ENCODE peak calls at places on chromosomes 2 and 18, in ten cellular contexts. I is stimulated activated CD8-positive, alpha-beta memory T cell treated with anti-CD3 and anti-CD28 coated beads, Interleukin-15, amount 100 ng/mL, for 24 hours; A is upper lobe of left lung; M is astrocyte of the spinal cord; H is NCI-H1092 treated with DMSO at 0.1 percent for 48 hours; N is body of pancreas; O is KG1; G is nephron progenitor cell; R is GM03348; T is IMR-90. Y is an unnamed sample.

GRCh38 chr2:173884403-173884802 is 80.8 kb downstream of the SP3 start:
- DNase-seq in I (no peak), A (no peak), M (peak; percentile 46), H (peak; percentile 4), N (peak; percentile 74), O (no peak), G (peak; percentile 24), R (peak; percentile 46), T (peak; percentile 32), Y (no peak)

GRCh38 chr2:227513113-227513512 is 41.2 kb downstream of the AGFG1 start:
- DNase-seq in I (no peak), A (no peak), M (no peak), H (no peak), N (no peak), O (no peak), G (no peak), R (no peak), T (peak; percentile 39), Y (no peak)

GRCh38 chr18:73164430-73164829 is 296.6 kb upstream of the NETO1 start:
- DNase-seq in I (no peak), A (no peak), M (no peak), H (no peak), N (no peak), O (no peak), G (no peak), R (no peak), T (no peak), Y (no peak)

GRCh38 chr2:100292022-100292580 is 30.2 kb downstream of the LONRF2 start:
- DNase-seq in I (no peak), A (no peak), M (peak; percentile 85), H (no peak), N (peak; percentile 49), O (no peak), G (no peak), R (peak; percentile 58), T (peak; percentile 96), Y (no peak)

GRCh38 chr2:209305746-209306196 is 118.1 kb upstream of the MAP2 start:
- DNase-seq in I (no peak), A (peak; percentile 55), M (no peak), H (no peak), N (peak; percentile 86), O (no peak), G (no peak), R (no peak), T (no peak), Y (no peak)

GRCh38 chr18:32371384-32371783 is 99.3 kb downstream of the GAREM1 start:
- DNase-seq in I (no peak), A (no peak), M (no peak), H (no peak), N (no peak), O (no peak), G (no peak), R (no peak), T (no peak), Y (no peak)

GRCh38 chr2:235669269-235669831 is 175.5 kb downstream of the AGAP1 start:
- DNase-seq in I (no peak), A (peak; percentile 94), M (peak; percentile 65), H (peak; percentile 35), N (peak; percentile 59), O (no peak), G (peak; percentile 86), R (peak; percentile 90), T (peak; percentile 58), Y (no peak)

GRCh38 chr2:120626566-120626965 is 109.1 kb upstream of the GLI2 start:
- DNase-seq in I (no peak), A (no peak), M (no peak), H (no peak), N (no peak), O (no peak), G (no peak), R (no peak), T (no peak), Y (no peak)

GRCh38 chr2:48695991-48696390 is 59.5 kb downstream of the LHCGR start:
- DNase-seq in I (no peak), A (no peak), M (no peak), H (no peak), N (no peak), O (no peak), G (no peak), R (no peak), T (no peak), Y (no peak)